ENCODE peak calls at places on chromosome 13, in four cellular contexts. Z is Ammon's horn, U is NAMALWA, A is NCI-H2081. K is an unnamed sample.

GRCh38 chr13:28704282-28704681 is 14.5 kb downstream of the SLC46A3 start:
- DNase-seq in Z (no peak), A (no peak), U (no peak), K (no peak)

GRCh38 chr13:29905845-29906244 is 55.4 kb upstream of the UBL3 start:
- DNase-seq in Z (peak; percentile 69), A (peak; percentile 13), U (no peak), K (no peak)

GRCh38 chr13:21360463-21360862 is 98.6 kb downstream of the ZDHHC20 start:
- DNase-seq in U (no peak), Z (no peak), A (no peak), K (no peak)

GRCh38 chr13:93859666-93860065 is 619.8 kb downstream of the DCT start:
- DNase-seq in U (no peak), A (no peak), Z (no peak), K (no peak)

GRCh38 chr13:97895383-97895782 is 58.1 kb upstream of the IPO5 start:
- DNase-seq in A (no peak), Z (no peak), U (no peak), K (no peak)

GRCh38 chr13:24500977-24501376 is 11.6 kb downstream of the PARP4 start:
- DNase-seq in U (no peak), Z (no peak), A (no peak), K (no peak)

GRCh38 chr13:48485447-48485846 is 47.4 kb downstream of the RCBTB2 start:
- DNase-seq in Z (no peak), A (no peak), U (no peak), K (no peak)

GRCh38 chr13:47859129-47859528 is 141.9 kb downstream of the SUCLA2 start:
- DNase-seq in Z (no peak), U (no peak), A (no peak), K (no peak)

GRCh38 chr13:111422352-111422751 is 101.9 kb downstream of the TEX29 start:
- DNase-seq in U (no peak), Z (peak; percentile 20), A (peak; percentile 32), K (no peak)

GRCh38 chr13:46615888-46616531 is 63.0 kb downstream of the LRCH1 start:
- DNase-seq in A (peak; percentile 21), Z (no peak), U (no peak), K (no peak)

GRCh38 chr13:97766749-97767148 is 186.7 kb upstream of the IPO5 start:
- DNase-seq in Z (no peak), A (no peak), U (no peak), K (no peak)

GRCh38 chr13:111076156-111077013 is 38.7 kb upstream of the ARHGEF7 start:
- DNase-seq in U (peak; percentile 48), A (no peak), Z (no peak), K (no peak)

GRCh38 chr13:106533940-106534843 is 1.3 kb downstream of the EFNB2 start:
- DNase-seq in Z (peak; percentile 56), A (peak; percentile 47), U (no peak), K (peak; percentile 71)

GRCh38 chr13:112722433-112723250 is 32.8 kb downstream of the ATP11A start:
- DNase-seq in Z (no peak), A (no peak), U (peak; percentile 50), K (no peak)

GRCh38 chr13:33612641-33613638 is 205.0 kb upstream of the RFC3 start:
- DNase-seq in A (no peak), Z (no peak), U (no peak), K (peak; percentile 97)

GRCh38 chr13:110239280-110240120 is 67.5 kb downstream of the COL4A1 start:
- DNase-seq in U (peak; percentile 22), A (no peak), Z (no peak), K (no peak)

GRCh38 chr13:75445717-75446529 is 36.0 kb downstream of the TBC1D4 start:
- DNase-seq in U (no peak), Z (no peak), A (no peak), K (no peak)

K was measured in NCI-H526 treated with DMSO at 0.1 percent for 48 hours.